ENCODE peak calls at places on chromosomes 16 and 17, in four cellular contexts. E is activated CD4-positive, CD25-positive, alpha-beta regulatory T cell treated with anti-CD3 and anti-CD28 coated beads, Interleukin-2, amount 50 U/mL, for 16 hours; U is SHP77 treated with DMSO at 0.1 percent for 48 hours; A is stimulated activated CD8-positive, alpha-beta memory T cell treated with anti-CD3 and anti-CD28 coated beads, Interleukin-15, amount 100 ng/mL, for 1 hour. Z is an unnamed sample.

GRCh38 chr17:77332034-77332971 is 191.5 kb downstream of the SEC14L1 start:
- DNase-seq in A (no peak), U (no peak), E (no peak), Z (no peak)

GRCh38 chr17:68296217-68297140 is 5.2 kb downstream of the ARSG start:
- DNase-seq in U (no peak), A (no peak), E (peak), Z (no peak)

GRCh38 chr17:79837888-79838540 is 1.2 kb downstream of the CBX4 start:
- DNase-seq in A (no peak), E (no peak), U (no peak), Z (no peak)

GRCh38 chr17:9999948-10000695 is 95.1 kb upstream of the RCVRN start:
- DNase-seq in U (no peak), A (no peak), E (no peak), Z (no peak)

GRCh38 chr16:86222965-86223551 is 287.3 kb upstream of the FOXF1 start:
- DNase-seq in E (no peak), A (no peak), U (no peak), Z (no peak)

GRCh38 chr17:76492989-76493501 is 8.2 kb downstream of the RHBDF2 start:
- DNase-seq in A (no peak), E (no peak), U (no peak), Z (no peak)

GRCh38 chr16:66295191-66295590 is 71.3 kb upstream of the CDH5 start:
- DNase-seq in E (no peak), U (no peak), A (no peak), Z (no peak)

GRCh38 chr16:11168386-11169065 is 87.5 kb downstream of the SOCS1 start:
- DNase-seq in E (no peak), U (no peak), A (no peak), Z (no peak)

GRCh38 chr16:1762879-1763520 is 8.3 kb downstream of the NME3 start:
- DNase-seq in E (no peak), A (no peak), U (no peak), Z (no peak)

GRCh38 chr16:14611660-14612059 is 18.4 kb downstream of the PARN start:
- DNase-seq in A (no peak), U (no peak), E (no peak), Z (no peak)

GRCh38 chr16:87468550-87468949 is 24.3 kb downstream of the ZCCHC14 start:
- DNase-seq in U (no peak), E (no peak), A (no peak), Z (no peak)

GRCh38 chr17:33459078-33459940 is 166.2 kb upstream of the ASIC2 start:
- DNase-seq in A (no peak), E (no peak), U (no peak), Z (no peak)

GRCh38 chr17:75722076-75722475 is 817 bp downstream of the ITGB4 start:
- DNase-seq in E (no peak), U (no peak), A (no peak), Z (no peak)

GRCh38 chr17:42408076-42408475 is 15.0 kb downstream of the CAVIN1 start:
- DNase-seq in U (no peak), E (no peak), A (no peak), Z (no peak)